ENCODE peak calls at places on chromosome 11, in seven cellular contexts. A, W, U, F, C, I and K are unnamed samples.

GRCh38 chr11:14642873-14643696 is 519 bp upstream of the PDE3B start:
- DNase-seq in A (no peak), W (no peak), U (no peak), F (no peak), C (peak; percentile 22), I (no peak), K (no peak)

GRCh38 chr11:94671553-94672366 is 96.4 kb upstream of the AMOTL1 start:
- DNase-seq in A (no peak), W (no peak), U (no peak), F (no peak), C (no peak), I (no peak), K (no peak)

GRCh38 chr11:119229736-119230135 is 23.6 kb downstream of the CBL start:
- DNase-seq in A (no peak), W (no peak), U (no peak), F (no peak), C (no peak), I (no peak), K (no peak)

GRCh38 chr11:27812341-27812740 is 112.1 kb upstream of the BDNF start:
- DNase-seq in A (no peak), W (no peak), U (no peak), F (no peak), C (no peak), I (no peak), K (no peak)

GRCh38 chr11:41784513-41785335 is 325.3 kb upstream of the LRRC4C start:
- DNase-seq in A (no peak), W (no peak), U (no peak), F (no peak), C (no peak), I (no peak), K (no peak)

GRCh38 chr11:122711362-122711761 is 55.8 kb downstream of the UBASH3B start:
- DNase-seq in A (no peak), W (no peak), U (no peak), F (no peak), C (no peak), I (no peak), K (no peak)

GRCh38 chr11:12653729-12654128 is 20.5 kb upstream of the TEAD1 start:
- DNase-seq in A (no peak), W (no peak), U (no peak), F (no peak), C (no peak), I (no peak), K (no peak)

GRCh38 chr11:106917973-106918372 is 100.3 kb downstream of the GUCY1A2 start:
- DNase-seq in A (no peak), W (no peak), U (no peak), F (no peak), C (no peak), I (peak; percentile 9), K (no peak)

GRCh38 chr11:77165066-77165465 is 37.0 kb downstream of the MYO7A start:
- DNase-seq in A (no peak), W (no peak), U (no peak), F (no peak), C (no peak), I (no peak), K (no peak)

GRCh38 chr11:63933459-63933858 is 5.3 kb upstream of the NAA40 start:
- DNase-seq in A (no peak), W (no peak), U (no peak), F (no peak), C (no peak), I (no peak), K (no peak)

GRCh38 chr11:100630898-100631297 is 56.2 kb upstream of the ARHGAP42 start:
- DNase-seq in A (no peak), W (no peak), U (no peak), F (no peak), C (no peak), I (no peak), K (no peak)

GRCh38 chr11:106288988-106289387 is 211.5 kb downstream of the AASDHPPT start:
- DNase-seq in A (no peak), W (no peak), U (no peak), F (no peak), C (no peak), I (no peak), K (no peak)

GRCh38 chr11:121589946-121590537 is 137.3 kb upstream of the SORL1-AS1 start:
- DNase-seq in A (no peak), W (no peak), U (no peak), F (no peak), C (no peak), I (no peak), K (no peak)

GRCh38 chr11:57474751-57475115 is 14.4 kb downstream of the RTN4RL2 start:
- DNase-seq in A (no peak), W (no peak), U (no peak), F (no peak), C (no peak), I (no peak), K (no peak)

GRCh38 chr11:18677560-18677959 is 21.0 kb upstream of the TMEM86A start:
- DNase-seq in A (no peak), W (no peak), U (no peak), F (no peak), C (no peak), I (no peak), K (no peak)

GRCh38 chr11:70142171-70142875 is 60.8 kb upstream of the FADD start:
- DNase-seq in A (peak; percentile 52), W (no peak), U (no peak), F (no peak), C (no peak), I (no peak), K (no peak)

GRCh38 chr11:1219836-1220810 is 2.7 kb upstream of the MUC5B start:
- DNase-seq in A (no peak), W (no peak), U (no peak), F (peak; percentile 16), C (no peak), I (peak; percentile 27), K (no peak)

GRCh38 chr11:130726234-130726559 is 190.1 kb downstream of the SNX19 start:
- DNase-seq in A (peak; percentile 73), W (no peak), U (peak; percentile 84), F (no peak), C (no peak), I (no peak), K (no peak)

GRCh38 chr11:120919045-120919444 is 104.9 kb upstream of the TBCEL start:
- DNase-seq in A (no peak), W (no peak), U (no peak), F (no peak), C (no peak), I (no peak), K (no peak)

GRCh38 chr11:125902927-125903752 is at the start of gene PUS3:
- DNase-seq in A (peak; percentile 76), W (peak; percentile 95), U (peak; percentile 92), F (peak; percentile 88), C (peak; percentile 92), I (peak; percentile 90), K (peak; percentile 88)

GRCh38 chr11:1503708-1504104 is 17.1 kb upstream of the MOB2 start:
- DNase-seq in A (no peak), W (no peak), U (no peak), F (peak; percentile 33), C (peak; percentile 53), I (no peak), K (no peak)

GRCh38 chr11:75946531-75947530 is 131.8 kb downstream of the UVRAG start:
- DNase-seq in A (no peak), W (no peak), U (no peak), F (no peak), C (peak; percentile 30), I (no peak), K (no peak)

GRCh38 chr11:122754553-122755322 is 83.6 kb upstream of the CRTAM start:
- DNase-seq in A (no peak), W (no peak), U (no peak), F (no peak), C (no peak), I (peak; percentile 41), K (no peak)

GRCh38 chr11:19511413-19512183 is 201.0 kb upstream of the NAV2 start:
- DNase-seq in A (no peak), W (peak; percentile 73), U (peak; percentile 73), F (peak; percentile 33), C (no peak), I (no peak), K (peak; percentile 70)

GRCh38 chr11:74948546-74948897 is 369 bp downstream of the XRRA1 start:
- DNase-seq in A (no peak), W (no peak), U (no peak), F (no peak), C (no peak), I (no peak), K (no peak)

GRCh38 chr11:27089746-27090145 is 49.1 kb downstream of the BBOX1 start:
- DNase-seq in A (no peak), W (no peak), U (no peak), F (no peak), C (no peak), I (no peak), K (no peak)

GRCh38 chr11:2898366-2899079 is 12.9 kb upstream of the CDKN1C start:
- DNase-seq in A (no peak), W (peak; percentile 86), U (peak; percentile 84), F (no peak), C (peak; percentile 94), I (no peak), K (no peak)
- H3K4me3 ChIP-seq in A (no peak overlapping the region), W (no peak overlapping the region), U (no peak overlapping the region), F (no peak overlapping the region), C (no peak overlapping the region), I (no peak overlapping the region), K (no peak overlapping the region)

DNA sequence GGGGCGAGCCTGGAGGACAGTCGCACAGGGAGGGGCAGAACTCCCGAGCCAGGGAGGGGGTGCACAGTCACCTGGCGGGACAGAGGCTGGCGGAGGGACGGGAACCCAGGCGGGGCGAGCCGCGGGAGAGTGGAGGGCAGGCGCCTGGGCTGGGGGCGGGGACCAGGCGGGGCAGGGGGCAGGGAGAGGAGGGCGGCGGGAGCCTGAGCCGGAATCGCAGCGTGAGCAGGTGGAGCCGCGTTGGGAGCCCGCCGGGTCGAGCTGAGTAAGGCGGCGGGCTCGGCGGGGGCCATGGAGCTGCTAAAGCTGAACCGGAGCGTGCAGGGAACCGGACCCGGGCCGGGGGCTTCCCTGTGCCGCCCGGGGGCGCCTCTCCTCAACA is at the start of gene CCKBR:
- DNase-seq in A (no peak), W (no peak), U (no peak), F (peak; percentile 28), C (no peak), I (peak; percentile 75), K (no peak)
- TF ChIP-seq CTCF in A (no peak), W (no peak), U (no peak), F (no peak), C (no peak), I (no peak), K (no peak)

GRCh38 chr11:33125025-33125424 is 36.3 kb downstream of the CSTF3 start:
- DNase-seq in A (no peak), W (no peak), U (no peak), F (no peak), C (no peak), I (no peak), K (no peak)
- H3K27ac ChIP-seq in A (no peak overlapping the region), W (no peak overlapping the region), U (no peak overlapping the region), F (no peak overlapping the region), C (no peak overlapping the region), I (no peak overlapping the region), K (no peak overlapping the region)

DNA sequence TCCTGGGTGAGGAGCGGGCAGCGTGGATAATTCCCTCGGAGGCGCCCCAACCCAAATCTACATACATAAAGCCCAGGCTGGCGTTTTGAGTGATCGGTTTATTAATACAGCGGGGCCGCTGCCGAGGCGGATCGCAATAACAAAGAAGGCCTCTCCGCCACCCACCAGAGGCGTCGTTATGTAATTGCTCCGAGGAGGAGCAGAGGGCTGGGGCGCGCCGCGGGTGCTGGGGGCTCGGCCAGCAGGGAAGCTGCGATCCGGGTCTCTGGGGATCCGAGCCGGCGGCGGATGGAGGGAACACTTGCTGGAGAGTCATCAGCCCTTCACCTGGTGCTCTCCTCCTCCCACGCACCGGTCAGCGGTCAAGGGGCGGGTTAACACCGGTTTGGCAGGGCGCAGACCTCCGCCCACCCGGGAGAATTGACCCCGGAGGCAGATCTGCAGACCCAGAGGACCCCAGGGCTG is 6.4 kb upstream of the TP53I11 start:
- DNase-seq in A (no peak), W (no peak), U (no peak), F (no peak), C (no peak), I (peak; percentile 39), K (no peak)
- H3K4me3 ChIP-seq in A (no peak overlapping the region), W (no peak overlapping the region), U (no peak overlapping the region), F (no peak overlapping the region), C (no peak overlapping the region), I (no peak overlapping the region), K (no peak overlapping the region)